ENCODE peak calls at places on chromosomes 2 and 18, in ten cellular contexts. W, I, H, T, C, N, O, K, X and A are unnamed samples.

GRCh38 chr2:178111743-178112142 is 494 bp upstream of the RBM45 start:
- DNase-seq in W (no peak), I (no peak), H (no peak), T (no peak), C (no peak), N (no peak), O (no peak), K (no peak), X (no peak), A (no peak)

GRCh38 chr2:158921599-158922408 is 46.6 kb upstream of the TANC1 start:
- DNase-seq in W (no peak), I (no peak), H (peak), T (peak), C (no peak), N (no peak), O (no peak), K (no peak), X (no peak), A (no peak)

GRCh38 chr2:42045956-42046748 is 1.7 kb upstream of the PKDCC start:
- DNase-seq in W (no peak), I (no peak), H (peak), T (no peak), C (no peak), N (no peak), O (no peak), K (no peak), X (no peak), A (no peak)

GRCh38 chr18:76213996-76214395 is 281.0 kb downstream of the ZNF516 start:
- DNase-seq in W (no peak), I (no peak), H (no peak), T (no peak), C (no peak), N (no peak), O (no peak), K (no peak), X (no peak), A (no peak)

GRCh38 chr18:41504316-41504715 is 450.7 kb upstream of the PIK3C3 start:
- DNase-seq in W (no peak), I (no peak), H (no peak), T (no peak), C (no peak), N (peak), O (no peak), K (no peak), X (no peak), A (no peak)

GRCh38 chr18:13520306-13520705 is 206.1 kb downstream of the FAM210A start:
- DNase-seq in W (no peak), I (no peak), H (no peak), T (no peak), C (no peak), N (no peak), O (no peak), K (no peak), X (no peak), A (no peak)

GRCh38 chr2:101344173-101344572 is 35.7 kb upstream of the RNF149 start:
- DNase-seq in W (no peak), I (no peak), H (no peak), T (no peak), C (no peak), N (no peak), O (no peak), K (no peak), X (no peak), A (no peak)

GRCh38 chr2:32627441-32627900 is 379 bp upstream of the TTC27 start:
- DNase-seq in W (peak), I (peak), H (peak), T (peak), C (peak), N (no peak), O (no peak), K (no peak), X (peak), A (peak)

GRCh38 chr2:71925268-71926097 is 222.2 kb downstream of the CYP26B1 start:
- DNase-seq in W (no peak), I (no peak), H (no peak), T (no peak), C (no peak), N (no peak), O (peak), K (no peak), X (no peak), A (no peak)

GRCh38 chr2:44649426-44649825 is 287.7 kb downstream of the CAMKMT start:
- DNase-seq in W (no peak), I (no peak), H (no peak), T (no peak), C (peak), N (no peak), O (no peak), K (no peak), X (no peak), A (no peak)

GRCh38 chr2:328761-329160 is 40.9 kb upstream of the ALKAL2 start:
- DNase-seq in W (no peak), I (no peak), H (no peak), T (no peak), C (no peak), N (no peak), O (peak), K (no peak), X (no peak), A (no peak)

GRCh38 chr2:96116424-96116878 is at the start of gene ADRA2B:
- DNase-seq in W (peak), I (no peak), H (peak), T (peak), C (no peak), N (no peak), O (peak), K (peak), X (peak), A (peak)

GRCh38 chr18:48002933-48003365 is 72.5 kb upstream of the SMAD2 start:
- DNase-seq in W (no peak), I (peak), H (no peak), T (no peak), C (peak), N (no peak), O (peak), K (peak), X (no peak), A (peak)

GRCh38 chr2:201715459-201715858 is 17.0 kb upstream of the MPP4 start:
- DNase-seq in W (no peak), I (no peak), H (no peak), T (no peak), C (no peak), N (no peak), O (no peak), K (no peak), X (no peak), A (no peak)

GRCh38 chr18:33128581-33128980 is 311.9 kb downstream of the CCDC178 start:
- DNase-seq in W (no peak), I (peak), H (no peak), T (no peak), C (no peak), N (no peak), O (peak), K (no peak), X (no peak), A (no peak)

GRCh38 chr18:43634994-43635393 is 357.7 kb upstream of the SYT4 start:
- DNase-seq in W (no peak), I (no peak), H (no peak), T (no peak), C (no peak), N (no peak), O (no peak), K (no peak), X (no peak), A (no peak)

GRCh38 chr2:189178726-189179606 is 595 bp downstream of the COL5A2 start:
- DNase-seq in W (peak), I (peak), H (peak), T (no peak), C (no peak), N (no peak), O (no peak), K (no peak), X (no peak), A (peak)

DNA sequence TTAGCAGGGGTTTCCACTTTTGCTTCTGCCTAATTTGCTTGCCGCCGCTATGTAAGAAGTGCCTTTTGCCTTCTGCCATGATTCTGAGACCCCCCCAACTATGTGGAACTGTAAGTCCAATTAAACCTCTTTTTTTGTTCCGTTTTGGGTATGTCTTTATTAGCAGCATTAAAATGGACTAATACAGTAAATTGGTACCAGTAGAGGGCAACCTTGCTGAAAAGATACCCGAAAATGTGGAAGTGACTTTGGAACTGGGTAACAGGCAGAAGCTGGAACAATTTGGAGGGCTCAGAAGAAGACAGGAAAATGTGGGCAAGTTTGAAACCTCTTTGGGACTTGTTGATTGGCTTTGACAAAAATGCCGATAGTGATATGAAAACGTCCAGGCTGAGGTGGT is 216.1 kb upstream of the FSIP2 start:
- DNase-seq in W (no peak), I (no peak), H (no peak), T (no peak), C (no peak), N (no peak), O (no peak), K (no peak), X (no peak), A (no peak)
- TF ChIP-seq CTCF in W (no peak), I (no peak), H (peak), T (no peak), C (no peak), N (no peak), O (no peak), K (no peak), X (no peak), A (no peak)

GRCh38 chr2:11907178-11907577 is 160.7 kb downstream of the LPIN1 start:
- DNase-seq in W (no peak), I (no peak), H (no peak), T (no peak), C (no peak), N (no peak), O (no peak), K (no peak), X (no peak), A (no peak)

GRCh38 chr2:11899896-11900295 is 153.5 kb downstream of the LPIN1 start:
- DNase-seq in W (no peak), I (no peak), H (no peak), T (no peak), C (no peak), N (no peak), O (no peak), K (no peak), X (no peak), A (no peak)

GRCh38 chr2:11903085-11903484 is 156.7 kb downstream of the LPIN1 start:
- DNase-seq in W (no peak), I (no peak), H (no peak), T (no peak), C (no peak), N (no peak), O (no peak), K (no peak), X (no peak), A (no peak)

GRCh38 chr2:11901351-11902069 is 155.1 kb downstream of the LPIN1 start:
- DNase-seq in W (peak), I (no peak), H (no peak), T (peak), C (no peak), N (no peak), O (no peak), K (no peak), X (no peak), A (no peak)

DNA sequence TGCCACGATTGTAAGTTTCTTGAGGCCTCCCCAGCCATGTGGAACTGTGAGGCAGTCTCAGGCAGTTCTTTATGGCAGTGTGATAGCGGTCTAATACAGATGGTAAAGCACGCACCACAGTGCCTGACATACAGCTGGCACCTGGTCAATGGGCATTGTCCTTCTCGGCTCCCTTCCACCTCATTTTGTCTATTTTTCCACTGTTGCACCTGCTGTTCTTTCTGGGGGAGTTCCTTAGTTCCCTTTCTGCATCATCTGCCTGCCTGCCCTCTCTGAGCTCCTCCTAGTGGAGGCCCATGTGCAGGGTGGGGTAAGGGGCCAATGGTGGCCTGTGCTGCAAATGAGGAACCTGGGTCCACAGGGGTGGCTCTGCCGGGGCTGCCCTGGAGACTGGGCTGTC is 157.6 kb downstream of the LPIN1 start:
- DNase-seq in W (no peak), I (no peak), H (no peak), T (no peak), C (no peak), N (no peak), O (no peak), K (no peak), X (no peak), A (no peak)
- TF ChIP-seq CTCF in W (no peak), I (no peak), H (no peak), T (no peak), C (no peak), N (no peak), O (no peak), K (no peak), X (no peak), A (no peak)

GRCh38 chr2:197269815-197270214 is 40.8 kb downstream of the ANKRD44 start:
- DNase-seq in W (no peak), I (no peak), H (no peak), T (no peak), C (no peak), N (no peak), O (no peak), K (no peak), X (no peak), A (no peak)
- TF ChIP-seq CTCF in W (no peak), I (no peak), H (no peak), T (no peak), C (no peak), N (no peak), O (no peak), K (no peak), X (no peak), A (no peak)

DNA sequence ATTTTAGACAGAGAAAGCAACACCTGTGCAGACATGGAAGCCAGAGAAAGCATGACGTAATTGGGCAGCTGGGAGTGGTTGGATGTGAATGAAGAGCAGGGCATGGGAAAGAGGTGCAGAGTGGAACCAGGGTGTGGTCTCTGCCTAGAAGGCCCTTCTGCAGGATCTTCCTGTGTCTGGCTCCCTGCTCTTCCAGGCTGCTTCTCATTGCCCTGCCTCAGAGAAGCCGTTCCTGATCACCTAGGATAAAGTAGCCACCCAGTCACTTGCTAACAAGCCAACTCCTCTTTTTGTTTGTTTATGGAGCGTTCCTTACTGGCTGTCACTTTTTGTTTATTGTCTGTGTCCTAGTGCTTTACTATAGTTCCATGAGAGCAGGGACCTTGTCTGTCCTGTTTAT is 28.5 kb downstream of the GALNT1 start:
- DNase-seq in W (no peak), I (no peak), H (no peak), T (no peak), C (no peak), N (no peak), O (peak), K (no peak), X (no peak), A (no peak)
- TF ChIP-seq CTCF in W (no peak), I (no peak), H (no peak), T (no peak), C (no peak), N (no peak), O (no peak), K (no peak), X (no peak), A (no peak)